ENCODE peak calls at places on chromosome 4, in nine cellular contexts. E is GM12865, L is lung, Q is neural crest cell, F is HFF-Myc, J is hepatocyte, B is neural progenitor cell, D is GM23338, V is IMR-90. N is an unnamed sample.
A peak's percentile ranks its signal among the peaks of the same experiment; 100 is the strongest.

GRCh38 chr4:1413687-1414479 is 7.6 kb upstream of the NKX1-1 start:
- DNase-seq in J (no peak), E (no peak), B (no peak), D (peak; percentile 57), L (no peak), V (no peak), Q (no peak), F (no peak), N (no peak)

GRCh38 chr4:79358438-79358837 is 32.6 kb upstream of the NAA11 start:
- DNase-seq in E (no peak), Q (no peak), F (no peak), V (no peak), J (no peak), L (no peak), B (no peak), D (no peak), N (no peak)

GRCh38 chr4:105551968-105552746 is at the start of gene ARHGEF38:
- DNase-seq in L (peak; percentile 56), Q (no peak), F (no peak), J (peak; percentile 81), D (peak; percentile 59), B (peak; percentile 5), E (no peak), V (peak; percentile 7), N (no peak)

GRCh38 chr4:41135761-41136160 is 78.6 kb downstream of the APBB2 start:
- DNase-seq in J (no peak), F (no peak), L (no peak), B (no peak), V (no peak), D (no peak), Q (no peak), E (peak; percentile 20), N (no peak)

GRCh38 chr4:125187221-125187620 is 127.5 kb upstream of the FAT4 start:
- DNase-seq in D (no peak), L (no peak), Q (no peak), J (no peak), B (no peak), V (peak; percentile 75), F (no peak), E (no peak), N (no peak)

GRCh38 chr4:10853196-10853595 is 168.6 kb upstream of the CLNK start:
- DNase-seq in D (no peak), J (no peak), Q (no peak), B (no peak), F (no peak), L (no peak), V (no peak), E (no peak), N (no peak)

GRCh38 chr4:33941854-33942253 is 2302.5 kb downstream of the ARAP2 start:
- DNase-seq in D (no peak), Q (no peak), F (no peak), L (no peak), J (peak; percentile 4), V (no peak), B (no peak), E (no peak), N (no peak)

GRCh38 chr4:40750461-40751258 is 905 bp downstream of the NSUN7 start:
- DNase-seq in L (peak; percentile 29), D (peak; percentile 89), F (no peak), V (no peak), Q (peak; percentile 9), J (peak; percentile 34), E (no peak), B (peak; percentile 60), N (peak; percentile 24)

GRCh38 chr4:103207673-103208072 is 9.5 kb upstream of the CENPE start:
- DNase-seq in Q (no peak), D (peak; percentile 74), B (peak; percentile 59), F (no peak), V (no peak), L (no peak), J (peak; percentile 22), E (no peak), N (peak; percentile 17)

GRCh38 chr4:110344165-110344564 is 131.8 kb upstream of the ENPEP start:
- DNase-seq in V (no peak), L (no peak), J (peak; percentile 43), F (no peak), B (no peak), Q (no peak), D (peak; percentile 54), E (peak; percentile 13), N (peak; percentile 37)
- TF ChIP-seq CTCF in V (peak; percentile 28), L (no peak), J (peak; percentile 56), F (no peak), B (peak; percentile 57), Q (peak; percentile 68), D (peak; percentile 53), E (peak; percentile 21), N (no peak)

GRCh38 chr4:70564033-70564432 is 28.0 kb upstream of the AMBN start:
- DNase-seq in F (no peak), L (no peak), Q (no peak), V (no peak), B (no peak), D (no peak), J (peak; percentile 40), E (no peak), N (no peak)

GRCh38 chr4:70556856-70557255 is 35.2 kb upstream of the AMBN start:
- DNase-seq in D (no peak), L (no peak), V (peak; percentile 3), F (no peak), J (no peak), Q (no peak), E (no peak), B (no peak), N (no peak)

GRCh38 chr4:70559924-70560323 is 32.1 kb upstream of the AMBN start:
- DNase-seq in E (no peak), Q (no peak), J (no peak), B (no peak), V (no peak), F (no peak), D (no peak), L (no peak), N (no peak)

DNA sequence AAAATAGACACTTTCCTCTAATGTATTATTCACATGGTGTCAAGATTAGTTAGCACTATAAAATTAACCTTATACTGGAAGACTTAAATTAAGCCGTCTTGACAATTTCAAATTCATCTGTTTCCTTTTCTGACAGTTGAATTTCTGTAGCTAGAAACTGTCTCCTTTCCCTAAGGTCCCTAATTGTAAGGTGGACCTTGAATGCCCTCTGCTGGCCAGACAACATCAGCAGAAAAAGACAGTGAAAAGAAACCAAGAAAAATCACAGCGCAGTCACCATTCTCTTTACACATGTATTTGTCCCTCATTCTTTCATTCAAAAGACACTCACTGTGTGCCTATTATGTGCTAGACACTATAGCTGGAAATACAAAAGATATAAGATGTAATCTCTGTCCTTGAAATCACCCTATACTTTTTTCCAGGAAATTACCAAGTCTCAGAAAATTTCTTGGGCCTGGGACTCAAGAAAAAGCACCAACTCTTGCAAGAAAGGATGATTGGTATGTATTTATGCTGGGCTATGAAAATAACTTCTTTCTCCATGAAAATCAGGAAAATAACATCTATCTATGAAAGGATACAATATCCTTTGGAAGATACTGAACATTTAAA is 32.7 kb upstream of the AMBN start:
- DNase-seq in L (peak; percentile 42), E (peak; percentile 46), B (peak; percentile 64), V (peak; percentile 34), F (peak; percentile 6), J (peak; percentile 64), Q (peak; percentile 60), D (peak; percentile 74), N (peak; percentile 56)
- TF ChIP-seq CTCF in L (peak; percentile 54), E (peak; percentile 64), B (peak; percentile 90), V (peak; percentile 70), F (peak; percentile 74), J (peak; percentile 89), Q (peak; percentile 81), D (peak; percentile 86), N (peak; percentile 63)

GRCh38 chr4:4820264-4820663 is 39.2 kb upstream of the MSX1 start:
- DNase-seq in F (no peak), L (no peak), E (no peak), V (no peak), J (no peak), D (no peak), Q (peak; percentile 57), B (no peak), N (no peak)

GRCh38 chr4:4819213-4819606 is 40.3 kb upstream of the MSX1 start:
- DNase-seq in L (no peak), F (no peak), V (no peak), B (no peak), E (no peak), D (no peak), J (no peak), Q (no peak), N (no peak)

GRCh38 chr4:4821577-4821976 is 37.9 kb upstream of the MSX1 start:
- DNase-seq in F (no peak), J (no peak), L (no peak), B (no peak), D (no peak), Q (no peak), V (no peak), E (no peak), N (no peak)

GRCh38 chr4:4820739-4821138 is 38.7 kb upstream of the MSX1 start:
- DNase-seq in B (no peak), F (no peak), Q (no peak), L (no peak), J (no peak), V (no peak), E (no peak), D (no peak), N (no peak)

GRCh38 chr4:4818440-4819212 is 40.8 kb upstream of the MSX1 start:
- DNase-seq in V (no peak), J (no peak), B (no peak), F (no peak), Q (no peak), L (no peak), E (no peak), D (peak; percentile 29), N (no peak)
- TF ChIP-seq CTCF in V (no peak), J (no peak), B (no peak), F (no peak), Q (no peak), L (no peak), E (no peak), D (peak; percentile 46), N (no peak)

DNA sequence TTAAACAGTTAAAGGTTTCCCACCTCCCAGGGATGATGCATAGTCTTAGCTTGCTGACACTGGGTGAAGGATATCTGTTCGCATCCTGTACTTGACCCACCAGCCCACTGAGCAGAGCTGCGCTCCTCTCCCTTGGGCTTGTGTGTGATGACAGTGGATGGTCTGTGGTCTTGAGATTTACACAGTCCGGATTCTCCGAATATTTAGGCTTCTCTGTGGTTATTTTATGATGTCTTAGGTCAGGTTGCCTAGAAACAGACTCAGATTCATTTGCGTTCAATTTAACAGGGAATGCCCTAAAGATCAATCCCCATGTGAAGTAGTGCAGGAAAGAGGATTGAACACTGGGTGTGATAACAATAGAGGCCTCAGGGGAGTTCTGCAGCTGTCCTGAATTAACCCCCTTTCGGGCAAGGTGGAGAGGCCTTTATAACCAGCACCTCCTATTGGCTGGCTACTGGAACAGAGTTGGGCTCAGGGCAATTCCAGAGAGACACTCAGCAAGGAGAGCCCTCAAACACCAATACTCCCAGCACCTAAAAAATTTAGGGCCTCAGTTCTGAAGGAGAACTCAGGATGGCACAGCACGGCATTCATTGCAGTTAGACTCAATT is 653.2 kb upstream of the GALNT7 start:
- DNase-seq in F (no peak), B (peak; percentile 72), E (no peak), Q (no peak), L (no peak), V (peak; percentile 41), D (peak; percentile 44), J (peak; percentile 1), N (no peak)
- TF ChIP-seq CTCF in F (no peak), B (peak; percentile 38), E (no peak), Q (no peak), L (no peak), V (no peak), D (peak; percentile 62), J (no peak), N (no peak)

N was measured in endothelial cell.